ENCODE peak calls at places on chromosome 5, in five cellular contexts. R is CD8-positive, alpha-beta T cell; V is mucosa of descending colon; I is breast epithelium; U is astrocyte of the cerebellum. X is an unnamed sample.

GRCh38 chr5:1780621-1780945 is 19.1 kb downstream of the MRPL36 start:
- DNase-seq in R (no peak), V (no peak), I (no peak), U (no peak), X (no peak)

GRCh38 chr5:140109050-140109817 is 4.7 kb upstream of the PURA start:
- DNase-seq in R (no peak), V (peak), I (no peak), U (no peak), X (no peak)

GRCh38 chr5:122350496-122350895 is 38.5 kb downstream of the SNCAIP start:
- DNase-seq in R (no peak), V (no peak), I (no peak), U (no peak), X (no peak)

GRCh38 chr5:140311011-140311467 is 8.1 kb upstream of the PFDN1 start:
- DNase-seq in R (no peak), V (no peak), I (no peak), U (peak), X (no peak)

GRCh38 chr5:171984748-171985419 is 21.6 kb downstream of the FBXW11 start:
- DNase-seq in R (no peak), V (no peak), I (no peak), U (peak), X (no peak)

GRCh38 chr5:81162501-81162900 is 70.6 kb upstream of the CKMT2 start:
- DNase-seq in R (no peak), V (no peak), I (no peak), U (no peak), X (no peak)

GRCh38 chr5:77463905-77464304 is 28.2 kb downstream of the WDR41 start:
- DNase-seq in R (no peak), V (no peak), I (no peak), U (no peak), X (no peak)

GRCh38 chr5:164504141-164504772 is 998.8 kb downstream of the MAT2B start:
- DNase-seq in R (no peak), V (peak), I (no peak), U (peak), X (no peak)

GRCh38 chr5:34866989-34867471 is 28.1 kb downstream of the TTC23L start:
- DNase-seq in R (no peak), V (peak), I (peak), U (no peak), X (peak)

GRCh38 chr5:91072891-91073290 is 310.2 kb downstream of the ARRDC3 start:
- DNase-seq in R (no peak), V (no peak), I (no peak), U (peak), X (no peak)

GRCh38 chr5:143226361-143226760 is 177.1 kb downstream of the NR3C1 start:
- DNase-seq in R (no peak), V (no peak), I (no peak), U (no peak), X (peak)

GRCh38 chr5:39233783-39234182 is 14.4 kb upstream of the FYB1 start:
- DNase-seq in R (no peak), V (no peak), I (no peak), U (no peak), X (no peak)

GRCh38 chr5:157528036-157528632 is 47.4 kb downstream of the ADAM19 start:
- DNase-seq in R (no peak), V (peak), I (no peak), U (no peak), X (no peak)

GRCh38 chr5:132883261-132883834 is 9.9 kb downstream of the LEAP2 start:
- DNase-seq in R (no peak), V (peak), I (peak), U (peak), X (peak)

GRCh38 chr5:30413540-30413939 is 779.9 kb upstream of the CDH6 start:
- DNase-seq in R (no peak), V (no peak), I (no peak), U (no peak), X (no peak)

GRCh38 chr5:121188849-121189248 is 662.8 kb upstream of the FTMT start:
- DNase-seq in R (no peak), V (no peak), I (no peak), U (no peak), X (no peak)

GRCh38 chr5:19564036-19564435 is 424.0 kb downstream of the CDH18 start:
- DNase-seq in R (no peak), V (no peak), I (no peak), U (peak), X (no peak)

GRCh38 chr5:171688696-171689495 is 96.7 kb upstream of the SMIM23 start:
- DNase-seq in R (no peak), V (no peak), I (no peak), U (no peak), X (peak)

GRCh38 chr5:136631176-136631575 is 265.8 kb upstream of the TRPC7 start:
- DNase-seq in R (no peak), V (no peak), I (no peak), U (no peak), X (no peak)

GRCh38 chr5:167245871-167246270 is 1045.6 kb upstream of the WWC1 start:
- DNase-seq in R (no peak), V (no peak), I (no peak), U (no peak), X (no peak)

GRCh38 chr5:93893050-93893449 is 151.7 kb upstream of the POU5F2 start:
- DNase-seq in R (no peak), V (no peak), I (no peak), U (no peak), X (no peak)

GRCh38 chr5:93162201-93162654 is 418.8 kb downstream of the NR2F1-AS1 start:
- DNase-seq in R (no peak), V (no peak), I (no peak), U (no peak), X (no peak)

GRCh38 chr5:144072518-144072927 is 97.9 kb downstream of the YIPF5 start:
- DNase-seq in R (no peak), V (no peak), I (no peak), U (no peak), X (no peak)

GRCh38 chr5:172533399-172534228 is 79.3 kb upstream of the SH3PXD2B start:
- DNase-seq in R (no peak), V (peak), I (no peak), U (no peak), X (peak)

GRCh38 chr5:76790632-76791290 is 28.1 kb upstream of the F2RL1 start:
- DNase-seq in R (no peak), V (peak), I (no peak), U (peak), X (peak)

GRCh38 chr5:120683580-120683979 is 219.5 kb downstream of the PRR16 start:
- DNase-seq in R (no peak), V (no peak), I (no peak), U (no peak), X (no peak)

GRCh38 chr5:35938518-35939227 is at the start of gene CAPSL:
- DNase-seq in R (no peak), V (peak), I (peak), U (no peak), X (no peak)

DNA sequence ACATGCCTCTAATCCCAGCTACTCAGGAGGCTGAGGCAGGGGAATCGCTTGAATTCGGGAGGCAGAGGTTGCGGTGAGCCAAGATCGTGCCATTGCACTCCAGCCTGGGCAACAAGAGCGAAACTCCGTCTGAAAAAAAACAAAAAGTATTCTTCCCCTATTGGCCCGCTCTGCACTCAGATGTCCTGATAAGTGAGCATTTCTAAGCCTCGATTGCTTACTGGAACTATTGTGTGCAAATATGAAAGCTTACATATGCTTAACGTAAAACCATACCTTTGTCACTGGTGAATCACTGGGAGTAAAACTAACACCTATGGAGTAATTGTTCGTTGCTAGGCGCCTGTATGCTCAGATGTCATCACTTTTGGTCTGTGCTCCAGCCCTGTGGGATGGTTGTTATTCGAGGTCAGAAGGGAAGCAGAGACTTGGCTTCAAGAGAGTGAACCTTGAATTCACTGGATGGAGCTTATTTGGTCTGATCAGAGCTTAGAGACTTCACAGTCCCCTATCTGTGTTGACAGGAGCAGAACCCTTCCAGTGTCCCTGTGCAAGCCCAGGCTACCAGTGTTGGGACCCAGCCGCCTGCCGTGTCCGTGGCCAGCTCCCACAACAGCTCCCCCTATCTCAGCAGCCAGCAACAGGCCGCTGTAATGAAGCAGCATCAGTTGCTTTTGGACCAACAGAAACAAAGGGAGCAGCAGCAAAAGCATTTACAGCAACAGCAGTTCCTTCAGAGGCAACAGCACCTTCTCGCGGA is 25.3 kb upstream of the LTC4S start:
- DNase-seq in R (no peak), V (no peak), I (no peak), U (no peak), X (no peak)
- TF ChIP-seq CTCF in R (no peak), V (no peak), I (no peak), U (peak), X (no peak)

GRCh38 chr5:470961-471749 is 28.2 kb downstream of the EXOC3 start:
- DNase-seq in R (no peak), V (no peak), I (no peak), U (no peak), X (no peak)
- H3K4me3 ChIP-seq in R (peak), V (no peak), I (no peak), U (no peak), X (no peak)

GRCh38 chr5:135162661-135163265 is 128.7 kb upstream of the PITX1 start:
- DNase-seq in R (no peak), V (no peak), I (no peak), U (no peak), X (no peak)
- TF ChIP-seq CTCF in R (no peak), V (no peak), I (no peak), U (no peak), X (no peak)

GRCh38 chr5:23506329-23507236 is 826 bp upstream of the PRDM9 start:
- DNase-seq in R (no peak), V (no peak), I (no peak), U (no peak), X (no peak)
- H3K4me3 ChIP-seq in R (no peak), V (no peak), I (peak), U (peak), X (no peak)

DNA sequence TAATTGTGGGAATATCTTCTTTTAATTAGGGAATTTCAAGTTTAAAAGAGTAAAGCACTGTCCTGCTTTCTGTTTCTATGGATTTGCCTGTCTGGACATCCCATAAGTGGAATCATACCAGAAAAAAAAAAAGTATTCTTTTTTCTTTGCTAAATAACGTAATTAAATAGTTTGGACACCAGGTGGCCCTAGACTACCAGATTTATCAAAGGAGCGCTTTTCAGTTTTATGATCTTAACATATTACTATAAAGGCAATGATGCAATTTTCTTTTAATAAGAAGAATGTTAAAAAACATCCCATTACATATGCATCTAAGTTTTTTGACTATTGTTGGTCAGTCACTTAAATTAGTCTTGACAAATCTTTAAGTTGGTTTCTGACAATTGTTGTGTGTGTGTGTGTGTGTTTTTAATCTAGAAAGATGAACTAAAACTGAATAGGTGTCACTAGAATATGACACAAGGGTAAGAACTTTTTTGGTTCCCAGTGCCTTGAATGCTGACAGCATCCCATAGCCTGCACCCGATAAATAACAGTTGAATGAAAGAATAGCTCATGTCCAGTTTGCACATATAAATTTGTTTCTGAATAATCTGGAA is 49.5 kb downstream of the C5orf22 start:
- DNase-seq in R (no peak), V (peak), I (no peak), U (peak), X (no peak)
- TF ChIP-seq CTCF in R (peak), V (no peak), I (peak), U (no peak), X (no peak)

DNA sequence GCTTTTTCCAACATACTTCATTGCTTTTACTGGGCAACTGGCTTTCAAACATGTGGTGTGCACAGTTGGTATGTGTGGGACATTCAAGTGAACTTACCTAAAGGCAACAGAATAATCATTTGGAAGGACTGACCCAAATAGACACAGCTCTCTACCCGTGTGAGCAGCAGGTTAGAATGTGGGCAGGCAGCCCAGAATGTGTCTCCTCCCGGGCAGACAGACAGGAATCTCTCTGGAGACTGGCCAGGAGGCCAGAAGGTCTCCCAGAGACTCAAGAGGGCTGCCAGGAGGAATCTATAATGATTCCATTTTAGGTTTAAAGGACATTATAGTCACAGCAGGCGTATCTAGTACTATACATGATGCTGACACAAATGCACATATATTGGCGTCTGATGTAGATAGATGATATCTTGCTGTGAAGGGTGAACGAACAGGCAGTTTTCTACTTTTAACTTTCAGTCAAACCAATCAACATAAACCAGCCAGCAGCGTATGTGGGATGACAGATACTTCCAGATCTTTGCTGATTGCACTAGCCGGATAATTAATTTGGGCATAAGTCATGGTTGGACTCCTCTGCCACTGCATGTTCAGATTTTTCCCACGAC is 297.4 kb upstream of the ZNF608 start:
- DNase-seq in R (no peak), V (peak), I (peak), U (peak), X (peak)
- H3K4me3 ChIP-seq in R (no peak), V (no peak), I (no peak), U (no peak), X (no peak)

GRCh38 chr5:97297063-97297715 is 114.1 kb upstream of the RIOK2 start:
- DNase-seq in R (no peak), V (peak), I (no peak), U (no peak), X (no peak)
- TF ChIP-seq CTCF in R (no peak), V (no peak), I (no peak), U (peak), X (no peak)

X was measured in lower leg skin.